ENCODE peak calls at places on chromosomes 13 and 19, in nine cellular contexts. Q is iPS-NIHi11; E is H9; L is KBM-7; O is tibial artery; K is heart right ventricle; F is stimulated activated CD4-positive, alpha-beta T cell treated with anti-CD3 and anti-CD28 coated beads, Interleukin-1b, Interleukin-23, amount 100 ng/mL, for 1 hour; G is kidney epithelial cell; X is HS-27A. M is an unnamed sample.

GRCh38 chr13:41563501-41564001 is 106.2 kb downstream of the RGCC start:
- DNase-seq in Q (no peak), E (no peak), L (no peak), O (no peak), K (no peak), F (no peak), G (no peak), X (no peak), M (no peak)

GRCh38 chr19:19137556-19138109 is 645 bp downstream of the TMEM161A start:
- DNase-seq in Q (no peak), E (peak), L (no peak), O (no peak), K (no peak), F (no peak), G (no peak), X (no peak), M (no peak)

GRCh38 chr19:42596391-42597071 is 1.8 kb upstream of the CEACAM8 start:
- DNase-seq in Q (peak), E (peak), L (peak), O (no peak), K (peak), F (peak), G (no peak), X (no peak), M (peak)

GRCh38 chr19:56837892-56838679 is 2.4 kb downstream of the PEG3 start:
- DNase-seq in Q (no peak), E (no peak), L (no peak), O (peak), K (peak), F (no peak), G (peak), X (no peak), M (no peak)

GRCh38 chr13:31441804-31442487 is 242.2 kb downstream of the B3GLCT start:
- DNase-seq in Q (no peak), E (no peak), L (no peak), O (no peak), K (peak), F (no peak), G (no peak), X (no peak), M (no peak)

GRCh38 chr13:39035204-39035603 is 2.7 kb downstream of the PROSER1 start:
- DNase-seq in Q (no peak), E (no peak), L (no peak), O (no peak), K (no peak), F (no peak), G (no peak), X (no peak), M (no peak)

GRCh38 chr13:77779461-77780272 is 82.2 kb downstream of the SLAIN1 start:
- DNase-seq in Q (peak), E (no peak), L (peak), O (peak), K (no peak), F (no peak), G (peak), X (peak), M (peak)

GRCh38 chr19:35903550-35904179 is 1.3 kb downstream of the HCST start:
- DNase-seq in Q (peak), E (peak), L (peak), O (peak), K (peak), F (peak), G (peak), X (peak), M (peak)

GRCh38 chr19:50556236-50557008 is 11.8 kb downstream of the LRRC4B start:
- DNase-seq in Q (peak), E (peak), L (peak), O (peak), K (peak), F (peak), G (peak), X (peak), M (peak)

GRCh38 chr13:49395416-49396277 is 48.2 kb downstream of the CAB39L start:
- DNase-seq in Q (no peak), E (no peak), L (no peak), O (peak), K (no peak), F (no peak), G (no peak), X (no peak), M (no peak)

GRCh38 chr13:30830638-30830965 is 75.5 kb upstream of the MEDAG start:
- DNase-seq in Q (no peak), E (no peak), L (no peak), O (no peak), K (no peak), F (no peak), G (no peak), X (no peak), M (no peak)

GRCh38 chr19:3458229-3458555 is 22.1 kb downstream of the SMIM24 start:
- DNase-seq in Q (peak), E (no peak), L (no peak), O (no peak), K (no peak), F (no peak), G (no peak), X (no peak), M (no peak)

GRCh38 chr13:48750588-48751383 is 97.1 kb downstream of the CYSLTR2 start:
- DNase-seq in Q (no peak), E (no peak), L (no peak), O (peak), K (peak), F (no peak), G (no peak), X (no peak), M (no peak)

GRCh38 chr13:46905249-46905648 is 8.4 kb upstream of the HTR2A start:
- DNase-seq in Q (peak), E (no peak), L (no peak), O (no peak), K (no peak), F (no peak), G (peak), X (no peak), M (peak)

GRCh38 chr13:51542358-51542972 is 41.8 kb upstream of the WDFY2 start:
- DNase-seq in Q (peak), E (no peak), L (no peak), O (no peak), K (no peak), F (no peak), G (no peak), X (no peak), M (no peak)

GRCh38 chr19:48558018-48558684 is 6.2 kb downstream of the SULT2B1 start:
- DNase-seq in Q (peak), E (peak), L (peak), O (peak), K (peak), F (no peak), G (no peak), X (no peak), M (no peak)

GRCh38 chr19:18322318-18322758 is 538 bp downstream of the LSM4 start:
- DNase-seq in Q (peak), E (no peak), L (peak), O (peak), K (no peak), F (no peak), G (no peak), X (no peak), M (peak)

GRCh38 chr13:38530492-38530891 is 156.4 kb upstream of the FREM2 start:
- DNase-seq in Q (no peak), E (no peak), L (no peak), O (no peak), K (no peak), F (no peak), G (no peak), X (no peak), M (peak)

GRCh38 chr19:54172413-54172763 is 572 bp downstream of the TMC4 start:
- DNase-seq in Q (no peak), E (no peak), L (no peak), O (no peak), K (no peak), F (no peak), G (no peak), X (no peak), M (no peak)

GRCh38 chr13:74715718-74716117 is 581.5 kb upstream of the KLF12 start:
- DNase-seq in Q (no peak), E (no peak), L (no peak), O (no peak), K (no peak), F (no peak), G (no peak), X (no peak), M (no peak)

GRCh38 chr19:50418186-50419021 is at the start of gene SPIB:
- DNase-seq in Q (no peak), E (peak), L (no peak), O (no peak), K (no peak), F (no peak), G (no peak), X (no peak), M (peak)

GRCh38 chr13:99258210-99258860 is at the start of gene GPR18:
- DNase-seq in Q (no peak), E (no peak), L (peak), O (no peak), K (no peak), F (no peak), G (no peak), X (no peak), M (peak)

GRCh38 chr19:10000171-10000826 is 10.0 kb downstream of the COL5A3 start:
- DNase-seq in Q (peak), E (peak), L (peak), O (peak), K (peak), F (peak), G (no peak), X (peak), M (peak)

GRCh38 chr19:29549105-29550070 is 23.6 kb downstream of the VSTM2B start:
- DNase-seq in Q (no peak), E (peak), L (no peak), O (peak), K (no peak), F (no peak), G (no peak), X (no peak), M (no peak)

GRCh38 chr13:74710006-74710405 is 575.8 kb upstream of the KLF12 start:
- DNase-seq in Q (no peak), E (no peak), L (no peak), O (no peak), K (no peak), F (no peak), G (no peak), X (no peak), M (no peak)

GRCh38 chr19:17249887-17250548 is 4.3 kb upstream of the NR2F6 start:
- DNase-seq in Q (no peak), E (no peak), L (no peak), O (no peak), K (no peak), F (no peak), G (no peak), X (no peak), M (no peak)

GRCh38 chr13:112143753-112144615 is 77.0 kb downstream of the SOX1 start:
- DNase-seq in Q (no peak), E (no peak), L (no peak), O (no peak), K (no peak), F (no peak), G (peak), X (no peak), M (no peak)